ENCODE peak calls at places on chromosomes 13 and 19, in five cellular contexts. U, B, S, T and M are unnamed samples. For H3K4me1, the result is how much of the 10 kb centered on the place peaks cover.

GRCh38 chr19:14432817-14433453 is at the start of gene PKN1:
- DNase-seq in U (no peak), B (peak), S (peak), T (peak), M (no peak)

GRCh38 chr13:44147222-44147621 is 226.4 kb upstream of the SERP2 start:
- DNase-seq in U (no peak), B (no peak), S (no peak), T (no peak), M (no peak)

GRCh38 chr13:49356224-49356623 is 87.6 kb downstream of the CAB39L start:
- DNase-seq in U (no peak), B (peak), S (no peak), T (no peak), M (no peak)

GRCh38 chr13:79782541-79783216 is 301.7 kb downstream of the NDFIP2 start:
- DNase-seq in U (no peak), B (peak), S (no peak), T (peak), M (no peak)

GRCh38 chr13:99536023-99536422 is 34.8 kb downstream of the TM9SF2 start:
- DNase-seq in U (no peak), B (no peak), S (no peak), T (no peak), M (no peak)

GRCh38 chr19:52007805-52008557 is at the start of gene ZNF615:
- DNase-seq in U (peak), B (peak), S (peak), T (peak), M (no peak)

GRCh38 chr19:16514383-16515019 is 18.3 kb downstream of the C19orf44 start:
- DNase-seq in U (no peak), B (no peak), S (no peak), T (no peak), M (no peak)

GRCh38 chr19:1445932-1446712 is 3.8 kb upstream of the APC2 start:
- DNase-seq in U (no peak), B (no peak), S (peak), T (peak), M (no peak)

GRCh38 chr19:12782174-12782423 is 6.7 kb upstream of the HOOK2 start:
- DNase-seq in U (peak), B (no peak), S (no peak), T (no peak), M (no peak)

GRCh38 chr19:12778020-12778904 is 2.9 kb upstream of the HOOK2 start:
- DNase-seq in U (no peak), B (peak), S (no peak), T (peak), M (no peak)

GRCh38 chr19:12777217-12778019 is 2.1 kb upstream of the HOOK2 start:
- DNase-seq in U (no peak), B (peak), S (peak), T (peak), M (no peak)

GRCh38 chr19:12778905-12779161 is 3.5 kb upstream of the HOOK2 start:
- DNase-seq in U (no peak), B (no peak), S (no peak), T (no peak), M (no peak)

GRCh38 chr19:12779162-12779993 is 4.0 kb upstream of the HOOK2 start:
- DNase-seq in U (no peak), B (peak), S (peak), T (peak), M (no peak)
- H3K4me1 ChIP-seq in U (half or more), B (under half), S (under half), T (under half), M (half or more)

DNA sequence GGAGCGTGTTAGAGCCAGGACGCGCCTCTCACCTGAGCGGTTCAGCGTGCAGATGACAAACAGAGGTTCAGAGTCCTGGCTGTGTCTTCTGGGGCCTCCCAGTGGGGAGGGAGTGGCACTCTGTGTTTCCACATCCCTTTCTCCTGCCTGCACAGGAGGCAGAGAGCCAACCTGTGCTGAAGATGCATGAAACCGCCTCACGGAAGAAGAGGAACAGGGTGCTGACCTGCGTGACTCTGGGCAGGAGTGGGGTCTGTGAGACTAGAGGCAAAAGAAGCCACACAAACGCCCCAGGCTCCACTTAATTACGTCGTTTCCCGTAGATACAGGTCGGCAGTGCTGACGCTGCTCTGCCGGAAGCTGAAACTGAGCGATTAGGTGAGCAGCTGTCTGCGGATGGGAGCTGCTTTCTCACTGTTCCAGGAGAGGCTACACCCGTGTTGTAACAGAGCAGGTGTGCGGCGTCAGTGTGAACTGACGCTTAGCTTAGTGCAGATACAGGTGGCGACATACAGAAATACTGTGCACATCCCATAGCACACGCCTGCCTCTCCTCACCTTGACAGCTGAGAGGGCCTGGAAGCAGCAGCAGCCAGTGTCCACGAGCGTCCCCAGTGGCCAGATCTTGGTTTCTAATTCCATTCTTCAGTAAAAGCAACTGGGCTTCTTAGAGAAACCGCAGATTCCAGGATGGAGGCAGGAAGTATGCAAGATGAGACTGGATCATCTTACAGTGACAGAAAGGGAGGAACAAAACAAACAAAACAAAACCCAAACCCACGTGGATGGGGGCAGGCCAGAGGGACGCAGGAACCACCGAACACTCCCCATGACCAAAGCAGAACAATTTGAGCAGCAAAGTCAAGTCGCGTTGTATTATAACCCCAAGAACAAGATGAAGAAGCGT is 37.7 kb upstream of the MCF2L start:
- DNase-seq in U (no peak), B (peak), S (peak), T (no peak), M (no peak)
- TF ChIP-seq CTCF in U (peak), B (peak), S (peak), T (peak), M (peak)

GRCh38 chr13:51913421-51914136 is 51.8 kb downstream of the CCDC70 start:
- DNase-seq in U (no peak), B (no peak), S (no peak), T (no peak), M (peak)

GRCh38 chr13:51912091-51912490 is 50.3 kb downstream of the CCDC70 start:
- DNase-seq in U (no peak), B (no peak), S (no peak), T (no peak), M (no peak)

GRCh38 chr13:51910508-51910907 is 48.7 kb downstream of the CCDC70 start:
- DNase-seq in U (no peak), B (no peak), S (no peak), T (no peak), M (no peak)

GRCh38 chr13:51914137-51914493 is 52.3 kb downstream of the CCDC70 start:
- DNase-seq in U (no peak), B (no peak), S (no peak), T (no peak), M (no peak)

GRCh38 chr13:51912511-51913225 is 50.9 kb downstream of the CCDC70 start:
- DNase-seq in U (no peak), B (no peak), S (no peak), T (no peak), M (peak)
- H3K4me1 ChIP-seq in U (under half), B (under half), S (under half), T (under half), M (under half)

GRCh38 chr13:113443991-113444390 is 9.3 kb downstream of the ADPRHL1 start:
- DNase-seq in U (no peak), B (no peak), S (no peak), T (peak), M (no peak)

GRCh38 chr13:113448545-113448884 is 4.8 kb downstream of the ADPRHL1 start:
- DNase-seq in U (no peak), B (no peak), S (no peak), T (peak), M (no peak)

GRCh38 chr13:113446488-113446854 is 6.8 kb downstream of the ADPRHL1 start:
- DNase-seq in U (no peak), B (no peak), S (no peak), T (no peak), M (no peak)

GRCh38 chr13:113447596-113447995 is 5.7 kb downstream of the ADPRHL1 start:
- DNase-seq in U (no peak), B (no peak), S (no peak), T (no peak), M (no peak)

DNA sequence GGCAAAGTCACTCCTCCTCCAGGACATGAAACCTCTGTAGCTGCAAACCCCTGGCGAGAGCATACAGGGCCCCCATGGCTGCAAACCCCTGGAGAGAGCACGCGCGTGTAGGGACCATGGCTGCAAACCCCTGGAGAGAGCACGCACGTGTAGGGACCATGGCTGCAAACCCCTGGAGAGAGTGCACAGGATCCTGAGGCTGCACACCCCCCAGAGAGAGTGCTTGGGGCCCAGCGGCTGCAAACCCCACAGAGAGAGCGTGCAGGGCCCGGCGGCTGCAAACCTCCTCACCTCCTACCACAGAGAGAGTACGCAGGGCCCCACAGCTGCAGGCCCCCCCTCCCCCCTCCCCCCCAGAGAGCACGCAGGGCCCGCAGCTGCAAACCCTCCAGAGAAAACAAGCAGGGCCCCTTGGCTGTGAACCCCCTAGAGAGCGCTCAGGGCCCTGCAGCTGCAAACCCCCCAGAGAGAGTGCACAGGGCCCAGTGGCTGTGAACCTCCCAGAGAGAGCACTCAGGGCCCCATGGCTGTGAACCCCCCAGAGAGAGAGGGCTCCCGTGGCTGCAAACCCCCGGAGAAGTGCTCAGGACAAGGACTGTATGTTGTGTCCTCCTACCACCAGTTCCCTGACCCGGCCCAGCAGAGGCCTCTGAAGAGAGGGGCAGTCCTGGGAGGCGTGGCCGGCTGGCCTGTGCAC is 7.3 kb downstream of the ADPRHL1 start:
- DNase-seq in U (no peak), B (peak), S (no peak), T (no peak), M (no peak)
- TF ChIP-seq CTCF in U (no peak), B (no peak), S (no peak), T (no peak), M (no peak)

GRCh38 chr19:18433039-18433691 is 4.8 kb downstream of the ISYNA1 start:
- DNase-seq in U (no peak), B (no peak), S (peak), T (no peak), M (no peak)

GRCh38 chr19:18430417-18431144 is 7.4 kb downstream of the ISYNA1 start:
- DNase-seq in U (no peak), B (no peak), S (no peak), T (no peak), M (no peak)

GRCh38 chr19:18432275-18433038 is 5.5 kb downstream of the ISYNA1 start:
- DNase-seq in U (no peak), B (no peak), S (no peak), T (no peak), M (no peak)

GRCh38 chr19:18429717-18430416 is 8.1 kb downstream of the ISYNA1 start:
- DNase-seq in U (no peak), B (no peak), S (no peak), T (no peak), M (no peak)

GRCh38 chr19:18431351-18432197 is 6.4 kb downstream of the ISYNA1 start:
- DNase-seq in U (no peak), B (no peak), S (no peak), T (no peak), M (no peak)
- H3K4me1 ChIP-seq in U (half or more), B (under half), S (under half), T (under half), M (half or more)

GRCh38 chr19:46745030-46745429 is 827 bp upstream of the FKRP start:
- DNase-seq in U (no peak), B (no peak), S (no peak), T (no peak), M (no peak)

GRCh38 chr19:46746281-46746965 is at the start of gene STRN4:
- DNase-seq in U (no peak), B (no peak), S (peak), T (no peak), M (no peak)

GRCh38 chr19:46744005-46744691 is 1.7 kb upstream of the FKRP start:
- DNase-seq in U (no peak), B (no peak), S (no peak), T (no peak), M (no peak)

GRCh38 chr19:46745521-46746280 is at the start of gene FKRP:
- DNase-seq in U (no peak), B (no peak), S (peak), T (peak), M (no peak)

DNA sequence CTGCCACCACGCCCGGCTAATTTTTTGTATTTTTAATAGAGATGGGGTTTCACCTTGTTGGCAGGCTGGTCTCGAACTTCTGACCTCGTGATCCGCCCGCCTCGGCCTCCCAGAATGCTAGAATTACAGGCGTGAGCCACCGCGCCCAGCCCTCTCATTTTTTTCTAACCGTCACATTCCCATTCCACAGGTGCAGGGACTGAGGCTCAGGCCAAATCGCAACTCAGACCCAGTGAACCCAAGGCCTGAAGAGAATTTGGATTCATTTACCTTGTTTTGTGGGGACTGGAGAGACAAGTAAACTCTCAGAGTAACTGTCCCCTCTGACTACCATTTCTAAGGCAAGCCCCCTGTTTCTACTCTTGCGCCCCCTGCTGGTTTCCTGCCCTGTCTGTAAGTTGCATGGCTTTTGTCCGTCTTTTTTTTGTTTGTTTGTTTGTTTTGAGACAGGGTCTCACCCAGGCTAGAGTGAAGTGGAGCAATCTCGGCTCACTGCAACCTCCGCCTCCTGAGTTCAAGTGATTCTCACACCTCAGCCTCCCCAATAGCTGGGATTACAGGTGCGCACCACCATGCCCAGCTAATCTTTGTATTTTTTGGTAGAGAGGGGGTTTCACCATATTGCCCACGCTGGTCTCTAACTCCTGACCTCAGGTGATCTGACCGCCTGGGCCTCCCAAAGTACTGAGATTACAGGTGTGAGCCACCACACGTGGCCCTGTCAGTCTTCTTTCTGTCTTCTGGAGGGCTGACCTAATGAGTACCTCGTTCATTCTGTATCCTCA is 2.3 kb upstream of the STRN4 start:
- DNase-seq in U (no peak), B (peak), S (peak), T (no peak), M (no peak)
- TF ChIP-seq CTCF in U (peak), B (peak), S (peak), T (peak), M (peak)